ENCODE peak calls at places on chromosomes 12 and 14, in ten cellular contexts. T is colonic mucosa, Y is A549, W is epithelial cell of esophagus, K is neural progenitor cell, S is dorsolateral prefrontal cortex, H is retinal pigment epithelial cell, M is choroid plexus epithelial cell, Q is endodermal cell, Z is fibroblast of lung. J is an unnamed sample.

GRCh38 chr14:59332727-59333126 is 132.5 kb downstream of the GPR135 start:
- DNase-seq in S (no peak), Z (peak), H (no peak), W (peak), Q (no peak), M (peak), K (no peak), Y (peak), T (no peak), J (peak)

GRCh38 chr12:14418526-14418925 is 53.0 kb downstream of the ATF7IP start:
- DNase-seq in Y (no peak), Q (no peak), W (peak), M (peak), Z (peak), H (no peak), T (no peak), K (no peak), S (no peak), J (peak)

GRCh38 chr14:70032447-70032846 is 153.2 kb downstream of the SMOC1 start:
- DNase-seq in Q (peak), H (peak), M (no peak), W (peak), S (no peak), Y (peak), K (peak), Z (peak), T (no peak), J (no peak)

GRCh38 chr12:102629262-102629888 is 149.0 kb upstream of the IGF1 start:
- DNase-seq in Y (no peak), S (no peak), M (no peak), H (no peak), K (no peak), Q (no peak), Z (peak), T (no peak), W (no peak), J (no peak)

GRCh38 chr12:124687695-124688301 is 120.4 kb upstream of the NCOR2 start:
- DNase-seq in W (no peak), S (peak), Q (peak), T (peak), K (peak), M (peak), H (peak), Y (no peak), Z (peak), J (peak)

GRCh38 chr12:80226576-80226975 is 127.2 kb downstream of the OTOGL start:
- DNase-seq in S (no peak), Q (no peak), T (no peak), Z (peak), Y (no peak), W (peak), K (no peak), M (peak), H (no peak), J (peak)

GRCh38 chr12:122994781-122995502 is 14.5 kb downstream of the ARL6IP4 start:
- DNase-seq in W (no peak), Z (no peak), T (no peak), H (no peak), Y (no peak), S (no peak), K (no peak), M (no peak), Q (no peak), J (no peak)

GRCh38 chr14:104223101-104223809 is 84.9 kb downstream of the KIF26A start:
- DNase-seq in S (peak), W (no peak), M (peak), Z (no peak), Y (no peak), H (no peak), K (no peak), Q (no peak), T (peak), J (no peak)

GRCh38 chr14:93328546-93328945 is 4.3 kb downstream of the BTBD7 start:
- DNase-seq in Y (no peak), Z (no peak), S (no peak), Q (no peak), H (no peak), M (no peak), T (no peak), K (no peak), W (no peak), J (no peak)

GRCh38 chr12:991350-992278 is 591 bp downstream of the ERC1 start:
- DNase-seq in K (peak), H (no peak), Z (no peak), T (no peak), M (peak), Q (peak), W (no peak), Y (no peak), S (no peak), J (no peak)

GRCh38 chr14:24052656-24053547 is 1.1 kb downstream of the CARMIL3 start:
- DNase-seq in M (no peak), S (no peak), W (peak), Q (peak), Y (no peak), T (peak), H (no peak), K (no peak), Z (no peak), J (no peak)

GRCh38 chr12:80041691-80042090 is 57.6 kb upstream of the OTOGL start:
- DNase-seq in Q (no peak), W (peak), H (no peak), Z (peak), T (no peak), K (no peak), Y (no peak), M (peak), S (no peak), J (peak)

GRCh38 chr14:86087377-86087776 is 557.4 kb downstream of the FLRT2 start:
- DNase-seq in H (no peak), W (no peak), Z (no peak), Y (no peak), S (no peak), T (no peak), K (no peak), Q (no peak), M (no peak), J (no peak)

GRCh38 chr12:40681148-40681547 is 11.1 kb upstream of the CNTN1 start:
- DNase-seq in S (no peak), M (no peak), T (no peak), Z (no peak), W (no peak), H (no peak), Y (no peak), K (no peak), Q (no peak), J (no peak)

GRCh38 chr14:93173943-93174395 is 10.7 kb downstream of the MOAP1 start:
- DNase-seq in S (no peak), K (no peak), M (peak), H (no peak), T (no peak), Y (no peak), Q (no peak), Z (peak), W (peak), J (peak)

GRCh38 chr12:95318071-95318545 is 100.5 kb downstream of the VEZT start:
- DNase-seq in Y (peak), S (no peak), M (peak), W (peak), T (no peak), K (no peak), H (no peak), Q (no peak), Z (peak), J (peak)

GRCh38 chr14:69490219-69490918 is 5.8 kb downstream of the PLEKHD1 start:
- DNase-seq in Y (no peak), K (no peak), Q (no peak), H (no peak), T (no peak), W (no peak), M (no peak), S (no peak), Z (no peak), J (no peak)

GRCh38 chr14:56244138-56244789 is 126.1 kb downstream of the PELI2 start:
- DNase-seq in S (no peak), M (peak), Y (peak), K (no peak), W (peak), Q (no peak), Z (peak), T (no peak), H (peak), J (peak)

GRCh38 chr12:21301-22189 is 45.0 kb upstream of the IQSEC3 start:
- DNase-seq in H (no peak), W (peak), Q (peak), S (peak), T (no peak), Y (no peak), K (no peak), M (no peak), Z (no peak), J (no peak)

GRCh38 chr12:3158851-3159465 is 81.8 kb downstream of the TSPAN9 start:
- DNase-seq in Y (no peak), W (no peak), Z (peak), S (no peak), H (no peak), T (no peak), K (no peak), M (peak), Q (no peak), J (peak)

GRCh38 chr14:103510311-103511021 is 12.2 kb downstream of the CKB start:
- DNase-seq in K (no peak), H (no peak), Z (no peak), S (peak), M (no peak), T (no peak), Q (peak), W (no peak), Y (no peak), J (no peak)

DNA sequence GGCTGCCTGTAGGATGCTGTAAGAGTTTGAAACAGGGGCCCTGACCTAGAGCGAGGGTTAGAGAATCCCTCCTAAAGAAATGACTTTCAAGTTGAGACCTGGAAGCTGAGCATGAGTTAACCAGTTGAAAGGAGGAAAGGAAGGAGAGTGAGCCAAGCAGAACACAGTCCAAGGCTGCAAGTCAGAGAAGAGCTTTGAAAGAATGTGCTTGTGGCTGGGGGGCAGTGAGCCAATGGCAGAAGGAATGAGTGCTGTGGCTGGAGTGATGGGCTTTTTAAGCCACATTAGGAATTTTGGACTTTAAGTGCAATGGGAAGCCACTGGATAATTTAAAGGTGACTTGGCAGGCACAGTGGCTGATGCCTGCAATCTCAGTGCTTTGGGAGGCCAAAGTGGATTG is 18.1 kb downstream of the CDKN1B start:
- DNase-seq in H (no peak), W (no peak), S (no peak), Q (peak), Z (peak), Y (no peak), K (no peak), T (no peak), M (peak), J (peak)
- H3K4me3 ChIP-seq in H (no peak), W (no peak), S (no peak), Q (no peak), Z (no peak), Y (no peak), K (no peak), T (no peak), M (no peak), J (no peak)

GRCh38 chr14:49620182-49621113 is at the start of the genes MGAT2 and RPL36AL:
- DNase-seq in H (peak), Q (peak), Y (peak), T (peak), W (peak), M (peak), S (peak), Z (peak), K (peak), J (peak)
- TF ChIP-seq CTCF in H (peak), Q (peak), Y (peak), T (no peak), W (peak), M (peak), S (peak), Z (peak), K (peak), J (peak)

DNA sequence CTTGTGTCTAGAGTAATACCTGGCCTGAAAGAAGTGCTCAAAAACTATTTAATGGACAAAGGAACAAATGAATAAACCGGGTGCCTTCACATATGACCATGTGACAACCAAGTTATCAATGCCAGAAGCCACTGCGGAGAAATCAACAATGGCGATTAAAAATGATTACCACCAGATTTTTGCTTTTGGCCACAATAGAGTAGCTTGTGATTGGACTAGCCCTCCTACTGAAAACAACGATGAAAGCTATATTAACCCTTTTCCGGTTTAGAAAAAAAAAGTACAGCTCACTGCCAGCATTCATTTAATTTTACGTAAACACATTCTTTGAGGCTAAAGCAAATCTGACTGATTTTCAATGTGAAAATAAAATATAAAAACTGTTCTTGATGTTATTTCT is 41.6 kb upstream of the TTC7B start:
- DNase-seq in Y (no peak), W (no peak), S (no peak), K (no peak), T (no peak), Q (no peak), M (no peak), Z (no peak), H (no peak), J (no peak)
- H3K4me3 ChIP-seq in Y (no peak), W (no peak), S (no peak), K (no peak), T (no peak), Q (no peak), M (no peak), Z (peak), H (no peak), J (no peak)

DNA sequence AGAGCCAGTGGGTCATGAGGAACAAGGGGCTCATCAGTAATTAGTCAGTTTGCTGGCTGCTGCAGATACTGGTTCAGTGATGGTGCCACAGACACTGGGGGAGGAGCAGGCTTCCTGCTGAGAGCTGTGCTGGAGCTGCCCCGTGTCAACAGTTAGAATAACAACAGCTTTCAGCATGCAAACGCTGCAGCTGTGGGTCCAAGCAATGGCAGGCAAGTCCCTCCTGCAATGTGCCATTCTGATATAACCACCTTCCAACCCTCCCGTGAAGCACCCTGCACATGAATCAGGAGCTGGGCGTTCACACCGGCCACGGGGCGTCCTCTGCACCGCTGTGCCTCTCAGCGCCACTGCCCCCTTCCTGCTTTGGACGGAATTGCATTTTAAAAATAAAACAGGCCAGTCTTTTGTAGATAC is 258.4 kb upstream of the SFSWAP start:
- DNase-seq in M (no peak), Q (peak), S (no peak), Z (no peak), K (peak), H (no peak), T (peak), Y (peak), W (no peak), J (no peak)
- TF ChIP-seq CTCF in M (peak), Q (peak), S (peak), Z (no peak), K (peak), H (no peak), T (peak), Y (peak), W (no peak), J (no peak)

GRCh38 chr12:11656550-11656949 is 7.1 kb downstream of the ETV6 start:
- DNase-seq in T (no peak), K (no peak), W (peak), Q (peak), Z (peak), Y (no peak), S (no peak), H (no peak), M (no peak), J (no peak)

GRCh38 chr12:11660624-11661023 is 11.2 kb downstream of the ETV6 start:
- DNase-seq in K (no peak), Y (no peak), W (no peak), M (no peak), H (no peak), S (no peak), Z (no peak), Q (no peak), T (no peak), J (no peak)

GRCh38 chr12:11657511-11657910 is 8.0 kb downstream of the ETV6 start:
- DNase-seq in K (no peak), T (no peak), Z (peak), H (no peak), Q (peak), Y (no peak), M (no peak), W (no peak), S (no peak), J (peak)

GRCh38 chr12:11661491-11662085 is 12.1 kb downstream of the ETV6 start:
- DNase-seq in S (no peak), M (peak), H (no peak), Z (peak), Y (no peak), T (no peak), K (no peak), Q (peak), W (peak), J (no peak)

GRCh38 chr12:11658796-11659195 is 9.3 kb downstream of the ETV6 start:
- DNase-seq in Z (peak), K (no peak), Q (peak), W (peak), Y (no peak), S (no peak), H (no peak), M (peak), T (no peak), J (peak)
- H3K4me3 ChIP-seq in Z (no peak), K (no peak), Q (no peak), W (no peak), Y (no peak), S (no peak), H (no peak), M (no peak), T (no peak), J (no peak)

DNA sequence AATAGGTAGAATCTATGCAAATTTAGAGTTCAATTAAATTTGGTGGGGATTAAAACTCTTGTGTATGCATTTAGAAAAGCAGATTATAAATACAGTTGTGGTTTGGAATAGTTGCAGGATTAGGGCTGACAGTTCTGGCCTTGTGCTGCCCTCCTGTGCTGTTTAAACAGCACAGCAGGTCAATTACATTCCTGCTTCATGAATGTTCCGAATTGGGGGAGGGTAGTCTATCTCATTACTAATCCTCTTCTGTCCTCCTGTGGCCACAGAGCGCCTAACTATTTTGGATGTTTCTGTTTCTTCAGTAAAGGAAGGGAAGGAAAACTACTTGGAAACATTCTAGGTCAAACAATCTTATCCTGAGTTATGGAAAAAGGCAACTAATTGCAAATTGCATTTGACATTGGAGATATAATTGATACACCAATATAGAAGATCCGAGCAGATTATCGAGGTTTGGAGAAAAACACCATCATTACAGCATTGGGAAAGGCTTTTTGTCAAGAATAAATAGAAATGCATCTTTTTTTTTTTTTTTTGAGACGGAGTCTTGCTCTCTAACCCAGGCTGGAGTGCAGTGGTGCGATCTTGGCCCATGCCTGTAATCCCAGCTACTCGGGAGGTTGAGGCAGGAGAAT is 8.7 kb upstream of the GPR19 start:
- DNase-seq in S (no peak), Q (peak), H (peak), K (peak), T (peak), Y (peak), M (peak), Z (peak), W (peak), J (peak)
- TF ChIP-seq CTCF in S (peak), Q (peak), H (peak), K (peak), T (peak), Y (peak), M (peak), Z (peak), W (peak), J (peak)

GRCh38 chr12:132861558-132861957 is 25.8 kb downstream of the CHFR start:
- DNase-seq in Q (no peak), S (no peak), W (no peak), T (no peak), Y (no peak), Z (no peak), M (no peak), K (no peak), H (no peak), J (no peak)
- H3K4me3 ChIP-seq in Q (no peak), S (no peak), W (no peak), T (no peak), Y (no peak), Z (no peak), M (no peak), K (no peak), H (no peak), J (no peak)

J was measured in cardiac fibroblast.